ENCODE peak calls at places on chromosomes 6 and 20, in seven cellular contexts. M, E, D, Y, N, B and H are unnamed samples.

GRCh38 chr6:88301888-88302768 is 136.0 kb upstream of the CNR1 start:
- DNase-seq in B (no peak), M (no peak), D (no peak), N (no peak), E (no peak), Y (no peak), H (no peak)

GRCh38 chr6:40966860-40967259 is 72.2 kb downstream of the UNC5CL start:
- DNase-seq in E (no peak), M (no peak), D (no peak), B (no peak), N (no peak), Y (no peak), H (no peak)

GRCh38 chr6:95780037-95780436 is 202.7 kb downstream of the MANEA start:
- DNase-seq in N (no peak), E (no peak), B (no peak), D (no peak), Y (no peak), M (no peak), H (no peak)

GRCh38 chr6:48423640-48424365 is 312.8 kb upstream of the PTCHD4 start:
- DNase-seq in D (no peak), M (no peak), E (no peak), Y (no peak), B (no peak), N (no peak), H (no peak)

GRCh38 chr6:37353761-37354525 is at the start of gene RNF8:
- DNase-seq in B (peak; percentile 91), E (peak; percentile 67), M (peak; percentile 96), N (peak; percentile 90), Y (peak; percentile 93), D (peak; percentile 43), H (peak; percentile 86)

GRCh38 chr6:83270971-83271714 is 78.0 kb downstream of the RWDD2A start:
- DNase-seq in Y (no peak), D (no peak), N (no peak), B (no peak), M (no peak), E (no peak), H (no peak)

GRCh38 chr6:107849325-107849724 is 25.2 kb upstream of the SCML4 start:
- DNase-seq in M (no peak), N (no peak), Y (no peak), E (no peak), B (no peak), D (no peak), H (no peak)

GRCh38 chr20:17972121-17972520 is 3.3 kb downstream of the MGME1 start:
- DNase-seq in E (no peak), M (no peak), B (no peak), Y (no peak), D (no peak), N (no peak), H (no peak)

GRCh38 chr6:154868143-154868594 is 126.9 kb upstream of the TIAM2 start:
- DNase-seq in N (no peak), M (no peak), B (no peak), E (no peak), Y (no peak), D (no peak), H (no peak)

GRCh38 chr6:81265106-81265505 is 487.4 kb downstream of the TENT5A start:
- DNase-seq in D (no peak), B (peak; percentile 31), M (no peak), E (peak; percentile 22), N (no peak), Y (no peak), H (no peak)

GRCh38 chr6:132214716-132215115 is 186.6 kb downstream of the MOXD1 start:
- DNase-seq in N (no peak), M (no peak), Y (no peak), D (no peak), B (no peak), E (no peak), H (no peak)

GRCh38 chr20:53773792-53774371 is 180.2 kb upstream of the ZNF217 start:
- DNase-seq in Y (no peak), D (no peak), B (no peak), M (no peak), E (no peak), N (no peak), H (no peak)

GRCh38 chr20:51923611-51924010 is 121.3 kb upstream of the SALL4 start:
- DNase-seq in M (no peak), B (no peak), E (no peak), N (no peak), Y (no peak), D (no peak), H (no peak)

GRCh38 chr6:47137073-47137472 is 94.9 kb upstream of the ADGRF1 start:
- DNase-seq in Y (no peak), M (no peak), B (no peak), E (no peak), D (no peak), N (no peak), H (no peak)

GRCh38 chr20:14337400-14338171 is at the start of gene FLRT3:
- DNase-seq in E (peak; percentile 16), Y (peak; percentile 36), D (no peak), B (peak; percentile 69), M (peak; percentile 88), N (peak; percentile 66), H (no peak)

GRCh38 chr6:84908304-84908904 is 144.0 kb upstream of the TBX18 start:
- DNase-seq in E (no peak), Y (no peak), D (no peak), N (no peak), M (no peak), B (no peak), H (no peak)

GRCh38 chr20:50788045-50788867 is 6.6 kb upstream of the BCAS4 start:
- DNase-seq in B (peak; percentile 64), D (no peak), N (no peak), E (no peak), M (no peak), Y (no peak), H (no peak)

GRCh38 chr20:35325385-35325784 is 33.2 kb upstream of the FAM83C start:
- DNase-seq in D (no peak), E (no peak), B (no peak), M (no peak), Y (no peak), N (no peak), H (no peak)

GRCh38 chr20:48965189-48965910 is 43.8 kb downstream of the ARFGEF2 start:
- DNase-seq in N (no peak), M (no peak), D (no peak), B (no peak), E (no peak), Y (no peak), H (no peak)

GRCh38 chr6:1622851-1623768 is 13.4 kb downstream of the FOXC1 start:
- DNase-seq in E (no peak), N (no peak), Y (no peak), D (no peak), M (no peak), B (no peak), H (no peak)

GRCh38 chr6:1624071-1624847 is 14.5 kb downstream of the FOXC1 start:
- DNase-seq in E (no peak), Y (no peak), N (no peak), D (no peak), M (no peak), B (no peak), H (no peak)

GRCh38 chr6:1624848-1625341 is 15.2 kb downstream of the FOXC1 start:
- DNase-seq in Y (no peak), B (no peak), D (no peak), E (no peak), M (no peak), N (no peak), H (no peak)

GRCh38 chr6:1622220-1622841 is 12.6 kb downstream of the FOXC1 start:
- DNase-seq in N (no peak), E (no peak), Y (no peak), B (no peak), D (no peak), M (no peak), H (no peak)

DNA sequence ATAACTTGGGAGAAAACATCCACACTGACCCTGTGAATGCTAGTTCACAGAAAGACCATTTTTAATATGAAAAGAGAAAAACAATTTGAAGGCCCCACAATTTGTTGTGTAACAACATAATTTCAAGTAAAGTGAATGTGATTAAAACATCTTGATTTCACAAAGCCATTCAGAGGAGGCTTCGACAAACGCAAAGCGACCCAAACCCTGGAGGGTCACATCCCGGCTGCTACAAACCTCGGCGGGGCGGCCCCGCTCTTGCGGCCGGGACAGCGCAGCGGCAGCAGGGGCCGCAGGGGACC is 14.0 kb downstream of the FOXC1 start:
- DNase-seq in M (no peak), N (no peak), D (no peak), Y (no peak), E (no peak), B (no peak), H (no peak)
- H3K27me3 ChIP-seq in M (peaks cover 96% of the 10 kb centered on the region), N (no peaks in the 10 kb centered on the region), D (no peaks in the 10 kb centered on the region), Y (peaks cover 99% of the 10 kb centered on the region), E (no peaks in the 10 kb centered on the region), B (no peaks in the 10 kb centered on the region), H (peaks cover 85% of the 10 kb centered on the region)

GRCh38 chr20:47196091-47197081 is 160.1 kb downstream of the ZMYND8 start:
- DNase-seq in N (peak; percentile 67), M (peak; percentile 83), Y (peak; percentile 67), E (no peak), B (peak; percentile 70), D (peak; percentile 14), H (peak; percentile 48)
- H3K27ac ChIP-seq in N (no peak overlapping the region), M (no peak overlapping the region), Y (no peak overlapping the region), E (no peak overlapping the region), B (no peak overlapping the region), D (no peak overlapping the region), H (no peak overlapping the region)

GRCh38 chr20:57290178-57290484 is 23.7 kb upstream of the BMP7 start:
- DNase-seq in M (no peak), E (no peak), N (no peak), B (no peak), Y (no peak), D (no peak), H (no peak)

GRCh38 chr20:57292611-57293010 is 26.2 kb upstream of the BMP7 start:
- DNase-seq in E (no peak), D (no peak), Y (no peak), N (no peak), M (no peak), B (no peak), H (no peak)

GRCh38 chr20:57289401-57290177 is 23.1 kb upstream of the BMP7 start:
- DNase-seq in D (no peak), M (no peak), Y (no peak), B (no peak), N (no peak), E (no peak), H (no peak)

GRCh38 chr20:57291694-57292093 is 25.3 kb upstream of the BMP7 start:
- DNase-seq in E (no peak), N (no peak), Y (no peak), D (no peak), B (no peak), M (no peak), H (no peak)

DNA sequence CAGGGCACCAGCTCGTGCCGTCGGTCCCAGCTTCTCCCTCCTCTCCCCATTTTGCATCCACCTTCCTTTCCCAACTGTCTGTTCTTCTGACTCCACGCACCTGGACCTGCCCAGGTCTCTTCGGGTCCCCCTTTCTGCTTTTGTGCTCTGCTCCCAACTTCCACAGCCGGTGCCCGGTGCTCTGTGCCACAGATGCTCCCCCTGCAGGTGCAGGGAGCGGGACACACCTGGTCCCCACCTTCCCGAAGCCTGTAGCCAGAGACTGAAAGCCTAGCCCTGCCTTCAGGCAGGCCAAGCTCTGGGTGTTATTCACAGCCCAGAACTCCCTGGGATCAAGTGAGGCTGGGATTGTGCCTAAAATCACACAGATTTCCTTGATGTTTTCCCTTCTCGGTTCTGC is 24.6 kb upstream of the BMP7 start:
- DNase-seq in D (no peak), N (no peak), M (peak; percentile 69), B (no peak), Y (no peak), E (no peak), H (no peak)
- TF ChIP-seq CTCF in D (no peak), N (no peak), M (peak; percentile 75), B (no peak), Y (no peak), E (no peak), H (no peak)

GRCh38 chr20:16537918-16538317 is 35.3 kb downstream of the KIF16B start:
- DNase-seq in Y (no peak), D (no peak), B (no peak), M (no peak), E (no peak), N (no peak), H (no peak)
- H3K27me3 ChIP-seq in Y (no peaks in the 10 kb centered on the region), D (no peaks in the 10 kb centered on the region), B (no peaks in the 10 kb centered on the region), M (no peaks in the 10 kb centered on the region), E (no peaks in the 10 kb centered on the region), N (no peaks in the 10 kb centered on the region), H (no peaks in the 10 kb centered on the region)